ENCODE peak calls at places on chromosomes 2 and 18, in ten cellular contexts. One of them, this sample, is unnamed. For H3K27me3, the result is how much of the 10 kb centered on the place peaks cover.

GRCh38 chr2:41869542-41870256 is 178.1 kb upstream of the PKDCC start:
- DNase-seq in CD4-positive, CD25-positive, alpha-beta regulatory T cell: peak
- DNase-seq in stomach: peak
- DNase-seq in neural progenitor cell: peak
- DNase-seq in endodermal cell: peak
- DNase-seq in CD4-positive, alpha-beta T cell: peak
- DNase-seq in lower lobe of right lung: peak
- DNase-seq in colonic mucosa: peak
- DNase-seq in left lung: peak
- DNase-seq in H9: peak
- DNase-seq in this sample: peak

GRCh38 chr2:674319-674985 is 2.8 kb downstream of the TMEM18 start:
- DNase-seq in CD4-positive, CD25-positive, alpha-beta regulatory T cell: no peak
- DNase-seq in stomach: no peak
- DNase-seq in neural progenitor cell: no peak
- DNase-seq in endodermal cell: peak
- DNase-seq in CD4-positive, alpha-beta T cell: no peak
- DNase-seq in lower lobe of right lung: no peak
- DNase-seq in colonic mucosa: no peak
- DNase-seq in left lung: peak
- DNase-seq in H9: no peak
- DNase-seq in this sample: no peak

GRCh38 chr18:58476521-58477210 is 152.2 kb downstream of the ALPK2 start:
- DNase-seq in CD4-positive, CD25-positive, alpha-beta regulatory T cell: no peak
- DNase-seq in stomach: no peak
- DNase-seq in neural progenitor cell: no peak
- DNase-seq in endodermal cell: no peak
- DNase-seq in CD4-positive, alpha-beta T cell: no peak
- DNase-seq in lower lobe of right lung: no peak
- DNase-seq in colonic mucosa: no peak
- DNase-seq in left lung: no peak
- DNase-seq in H9: no peak
- DNase-seq in this sample: no peak

GRCh38 chr2:215967590-215968373 is 45.6 kb downstream of the MREG start:
- DNase-seq in CD4-positive, CD25-positive, alpha-beta regulatory T cell: peak
- DNase-seq in stomach: no peak
- DNase-seq in neural progenitor cell: no peak
- DNase-seq in endodermal cell: no peak
- DNase-seq in CD4-positive, alpha-beta T cell: no peak
- DNase-seq in lower lobe of right lung: no peak
- DNase-seq in colonic mucosa: no peak
- DNase-seq in left lung: no peak
- DNase-seq in H9: no peak
- DNase-seq in this sample: no peak

GRCh38 chr2:119082821-119083400 is 75.6 kb downstream of the C1QL2 start:
- DNase-seq in CD4-positive, CD25-positive, alpha-beta regulatory T cell: no peak
- DNase-seq in stomach: no peak
- DNase-seq in neural progenitor cell: no peak
- DNase-seq in endodermal cell: no peak
- DNase-seq in CD4-positive, alpha-beta T cell: no peak
- DNase-seq in lower lobe of right lung: no peak
- DNase-seq in colonic mucosa: no peak
- DNase-seq in left lung: no peak
- DNase-seq in H9: no peak
- DNase-seq in this sample: no peak

GRCh38 chr2:228728961-228729360 is 542.1 kb downstream of the PID1 start:
- DNase-seq in CD4-positive, CD25-positive, alpha-beta regulatory T cell: no peak
- DNase-seq in stomach: no peak
- DNase-seq in neural progenitor cell: peak
- DNase-seq in endodermal cell: no peak
- DNase-seq in CD4-positive, alpha-beta T cell: no peak
- DNase-seq in lower lobe of right lung: no peak
- DNase-seq in colonic mucosa: no peak
- DNase-seq in left lung: no peak
- DNase-seq in H9: no peak
- DNase-seq in this sample: no peak

GRCh38 chr18:38690626-38691025 is 1125.0 kb upstream of the CELF4 start:
- DNase-seq in CD4-positive, CD25-positive, alpha-beta regulatory T cell: no peak
- DNase-seq in stomach: no peak
- DNase-seq in neural progenitor cell: no peak
- DNase-seq in endodermal cell: no peak
- DNase-seq in CD4-positive, alpha-beta T cell: no peak
- DNase-seq in lower lobe of right lung: no peak
- DNase-seq in colonic mucosa: no peak
- DNase-seq in left lung: no peak
- DNase-seq in H9: no peak
- DNase-seq in this sample: no peak

GRCh38 chr2:43462866-43463641 is 132.8 kb downstream of the THADA start:
- DNase-seq in CD4-positive, CD25-positive, alpha-beta regulatory T cell: no peak
- DNase-seq in stomach: peak
- DNase-seq in neural progenitor cell: no peak
- DNase-seq in endodermal cell: no peak
- DNase-seq in CD4-positive, alpha-beta T cell: no peak
- DNase-seq in lower lobe of right lung: no peak
- DNase-seq in colonic mucosa: peak
- DNase-seq in left lung: no peak
- DNase-seq in H9: no peak
- DNase-seq in this sample: no peak

GRCh38 chr2:105454801-105455485 is 56.1 kb upstream of the FHL2 start:
- DNase-seq in CD4-positive, CD25-positive, alpha-beta regulatory T cell: peak
- DNase-seq in stomach: peak
- DNase-seq in neural progenitor cell: peak
- DNase-seq in endodermal cell: peak
- DNase-seq in CD4-positive, alpha-beta T cell: no peak
- DNase-seq in lower lobe of right lung: peak
- DNase-seq in colonic mucosa: peak
- DNase-seq in left lung: no peak
- DNase-seq in H9: peak
- DNase-seq in this sample: no peak

GRCh38 chr2:118580651-118581050 is 266.8 kb downstream of the EN1 start:
- DNase-seq in CD4-positive, CD25-positive, alpha-beta regulatory T cell: no peak
- DNase-seq in stomach: no peak
- DNase-seq in neural progenitor cell: no peak
- DNase-seq in endodermal cell: no peak
- DNase-seq in CD4-positive, alpha-beta T cell: no peak
- DNase-seq in lower lobe of right lung: no peak
- DNase-seq in colonic mucosa: no peak
- DNase-seq in left lung: no peak
- DNase-seq in H9: no peak
- DNase-seq in this sample: no peak

GRCh38 chr18:3177902-3178687 is 41.7 kb downstream of the MYOM1 start:
- DNase-seq in CD4-positive, CD25-positive, alpha-beta regulatory T cell: peak
- DNase-seq in stomach: peak
- DNase-seq in neural progenitor cell: no peak
- DNase-seq in endodermal cell: no peak
- DNase-seq in CD4-positive, alpha-beta T cell: no peak
- DNase-seq in lower lobe of right lung: peak
- DNase-seq in colonic mucosa: peak
- DNase-seq in left lung: no peak
- DNase-seq in H9: no peak
- DNase-seq in this sample: no peak

DNA sequence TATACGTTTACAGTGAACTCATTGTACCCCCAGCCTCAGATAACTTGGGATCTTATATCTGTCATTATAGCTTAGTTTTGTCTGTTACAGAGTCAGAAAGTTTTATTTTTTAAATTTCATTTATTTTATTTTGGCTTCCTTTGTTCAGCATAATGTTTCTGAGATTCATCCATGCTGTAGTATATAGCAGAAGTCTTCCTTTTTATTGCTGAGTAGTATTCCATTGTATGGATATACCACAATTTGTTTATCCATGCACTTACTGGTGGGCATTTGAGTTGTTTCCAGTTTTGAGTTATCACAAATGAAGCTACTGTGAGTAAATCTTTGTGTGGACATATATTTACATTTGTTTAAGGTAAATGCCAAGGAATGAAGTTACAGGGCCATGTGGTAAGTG is 122.3 kb downstream of the ADCYAP1 start:
- DNase-seq in CD4-positive, CD25-positive, alpha-beta regulatory T cell: no peak
- DNase-seq in stomach: no peak
- DNase-seq in neural progenitor cell: no peak
- DNase-seq in endodermal cell: no peak
- DNase-seq in CD4-positive, alpha-beta T cell: no peak
- DNase-seq in lower lobe of right lung: no peak
- DNase-seq in colonic mucosa: no peak
- DNase-seq in left lung: no peak
- DNase-seq in H9: no peak
- DNase-seq in this sample: no peak
- H3K27me3 ChIP-seq in CD4-positive, CD25-positive, alpha-beta regulatory T cell: under half
- H3K27me3 ChIP-seq in stomach: under half
- H3K27me3 ChIP-seq in neural progenitor cell: under half
- H3K27me3 ChIP-seq in endodermal cell: under half
- H3K27me3 ChIP-seq in CD4-positive, alpha-beta T cell: under half
- H3K27me3 ChIP-seq in lower lobe of right lung: under half
- H3K27me3 ChIP-seq in colonic mucosa: under half
- H3K27me3 ChIP-seq in left lung: under half
- H3K27me3 ChIP-seq in H9: under half
- H3K27me3 ChIP-seq in this sample: under half

GRCh38 chr2:27051902-27052645 is 606 bp downstream of the AGBL5 start:
- DNase-seq in CD4-positive, CD25-positive, alpha-beta regulatory T cell: no peak
- DNase-seq in stomach: peak
- DNase-seq in neural progenitor cell: peak
- DNase-seq in endodermal cell: no peak
- DNase-seq in CD4-positive, alpha-beta T cell: peak
- DNase-seq in lower lobe of right lung: peak
- DNase-seq in colonic mucosa: peak
- DNase-seq in left lung: peak
- DNase-seq in H9: peak
- DNase-seq in this sample: no peak

GRCh38 chr2:27049422-27050280 is 1.8 kb upstream of the AGBL5 start:
- DNase-seq in CD4-positive, CD25-positive, alpha-beta regulatory T cell: peak
- DNase-seq in stomach: no peak
- DNase-seq in neural progenitor cell: no peak
- DNase-seq in endodermal cell: peak
- DNase-seq in CD4-positive, alpha-beta T cell: peak
- DNase-seq in lower lobe of right lung: peak
- DNase-seq in colonic mucosa: peak
- DNase-seq in left lung: peak
- DNase-seq in H9: no peak
- DNase-seq in this sample: peak

GRCh38 chr2:27053321-27053720 is 1.9 kb downstream of the AGBL5 start:
- DNase-seq in CD4-positive, CD25-positive, alpha-beta regulatory T cell: no peak
- DNase-seq in stomach: no peak
- DNase-seq in neural progenitor cell: no peak
- DNase-seq in endodermal cell: no peak
- DNase-seq in CD4-positive, alpha-beta T cell: no peak
- DNase-seq in lower lobe of right lung: no peak
- DNase-seq in colonic mucosa: no peak
- DNase-seq in left lung: no peak
- DNase-seq in H9: no peak
- DNase-seq in this sample: no peak

GRCh38 chr2:27050996-27051901 is at the start of gene AGBL5:
- DNase-seq in CD4-positive, CD25-positive, alpha-beta regulatory T cell: peak
- DNase-seq in stomach: peak
- DNase-seq in neural progenitor cell: peak
- DNase-seq in endodermal cell: peak
- DNase-seq in CD4-positive, alpha-beta T cell: peak
- DNase-seq in lower lobe of right lung: peak
- DNase-seq in colonic mucosa: peak
- DNase-seq in left lung: peak
- DNase-seq in H9: peak
- DNase-seq in this sample: peak

GRCh38 chr2:27050281-27050995 is 1.0 kb upstream of the AGBL5 start:
- DNase-seq in CD4-positive, CD25-positive, alpha-beta regulatory T cell: peak
- DNase-seq in stomach: peak
- DNase-seq in neural progenitor cell: peak
- DNase-seq in endodermal cell: peak
- DNase-seq in CD4-positive, alpha-beta T cell: peak
- DNase-seq in lower lobe of right lung: peak
- DNase-seq in colonic mucosa: peak
- DNase-seq in left lung: peak
- DNase-seq in H9: peak
- DNase-seq in this sample: peak
- H3K27ac ChIP-seq in CD4-positive, CD25-positive, alpha-beta regulatory T cell: peak
- H3K27ac ChIP-seq in stomach: peak
- H3K27ac ChIP-seq in neural progenitor cell: peak
- H3K27ac ChIP-seq in endodermal cell: peak
- H3K27ac ChIP-seq in CD4-positive, alpha-beta T cell: peak
- H3K27ac ChIP-seq in lower lobe of right lung: peak
- H3K27ac ChIP-seq in colonic mucosa: peak
- H3K27ac ChIP-seq in left lung: peak
- H3K27ac ChIP-seq in H9: no peak
- H3K27ac ChIP-seq in this sample: peak

GRCh38 chr2:108967757-108968156 is 21.3 kb downstream of the EDAR start:
- DNase-seq in CD4-positive, CD25-positive, alpha-beta regulatory T cell: no peak
- DNase-seq in stomach: no peak
- DNase-seq in neural progenitor cell: no peak
- DNase-seq in endodermal cell: no peak
- DNase-seq in CD4-positive, alpha-beta T cell: no peak
- DNase-seq in lower lobe of right lung: no peak
- DNase-seq in colonic mucosa: no peak
- DNase-seq in left lung: no peak
- DNase-seq in H9: no peak
- DNase-seq in this sample: no peak
- H3K27me3 ChIP-seq in CD4-positive, CD25-positive, alpha-beta regulatory T cell: under half
- H3K27me3 ChIP-seq in stomach: under half
- H3K27me3 ChIP-seq in neural progenitor cell: under half
- H3K27me3 ChIP-seq in endodermal cell: half or more
- H3K27me3 ChIP-seq in CD4-positive, alpha-beta T cell: under half
- H3K27me3 ChIP-seq in lower lobe of right lung: under half
- H3K27me3 ChIP-seq in colonic mucosa: under half
- H3K27me3 ChIP-seq in left lung: under half
- H3K27me3 ChIP-seq in H9: under half
- H3K27me3 ChIP-seq in this sample: under half

GRCh38 chr2:36705326-36706020 is 9.0 kb downstream of the VIT start:
- DNase-seq in CD4-positive, CD25-positive, alpha-beta regulatory T cell: no peak
- DNase-seq in stomach: no peak
- DNase-seq in neural progenitor cell: no peak
- DNase-seq in endodermal cell: no peak
- DNase-seq in CD4-positive, alpha-beta T cell: no peak
- DNase-seq in lower lobe of right lung: no peak
- DNase-seq in colonic mucosa: no peak
- DNase-seq in left lung: no peak
- DNase-seq in H9: no peak
- DNase-seq in this sample: no peak

GRCh38 chr2:36704475-36705150 is 8.1 kb downstream of the VIT start:
- DNase-seq in CD4-positive, CD25-positive, alpha-beta regulatory T cell: no peak
- DNase-seq in stomach: no peak
- DNase-seq in neural progenitor cell: no peak
- DNase-seq in endodermal cell: no peak
- DNase-seq in CD4-positive, alpha-beta T cell: no peak
- DNase-seq in lower lobe of right lung: no peak
- DNase-seq in colonic mucosa: no peak
- DNase-seq in left lung: no peak
- DNase-seq in H9: no peak
- DNase-seq in this sample: no peak

GRCh38 chr2:36707050-36707449 is 10.5 kb downstream of the VIT start:
- DNase-seq in CD4-positive, CD25-positive, alpha-beta regulatory T cell: no peak
- DNase-seq in stomach: no peak
- DNase-seq in neural progenitor cell: no peak
- DNase-seq in endodermal cell: no peak
- DNase-seq in CD4-positive, alpha-beta T cell: no peak
- DNase-seq in lower lobe of right lung: no peak
- DNase-seq in colonic mucosa: no peak
- DNase-seq in left lung: no peak
- DNase-seq in H9: no peak
- DNase-seq in this sample: no peak

GRCh38 chr2:36706451-36706850 is 9.9 kb downstream of the VIT start:
- DNase-seq in CD4-positive, CD25-positive, alpha-beta regulatory T cell: no peak
- DNase-seq in stomach: no peak
- DNase-seq in neural progenitor cell: no peak
- DNase-seq in endodermal cell: no peak
- DNase-seq in CD4-positive, alpha-beta T cell: no peak
- DNase-seq in lower lobe of right lung: no peak
- DNase-seq in colonic mucosa: no peak
- DNase-seq in left lung: no peak
- DNase-seq in H9: no peak
- DNase-seq in this sample: no peak

GRCh38 chr2:36706021-36706328 is 9.5 kb downstream of the VIT start:
- DNase-seq in CD4-positive, CD25-positive, alpha-beta regulatory T cell: no peak
- DNase-seq in stomach: no peak
- DNase-seq in neural progenitor cell: no peak
- DNase-seq in endodermal cell: no peak
- DNase-seq in CD4-positive, alpha-beta T cell: no peak
- DNase-seq in lower lobe of right lung: no peak
- DNase-seq in colonic mucosa: no peak
- DNase-seq in left lung: no peak
- DNase-seq in H9: no peak
- DNase-seq in this sample: no peak
- H3K27ac ChIP-seq in CD4-positive, CD25-positive, alpha-beta regulatory T cell: no peak
- H3K27ac ChIP-seq in stomach: no peak
- H3K27ac ChIP-seq in neural progenitor cell: no peak
- H3K27ac ChIP-seq in endodermal cell: no peak
- H3K27ac ChIP-seq in CD4-positive, alpha-beta T cell: no peak
- H3K27ac ChIP-seq in lower lobe of right lung: no peak
- H3K27ac ChIP-seq in colonic mucosa: no peak
- H3K27ac ChIP-seq in left lung: no peak
- H3K27ac ChIP-seq in H9: no peak
- H3K27ac ChIP-seq in this sample: no peak

This sample was measured in CD8-positive, alpha-beta memory T cell.